ENCODE peak calls at places on chromosomes 1 and 21, in ten cellular contexts. R, P, Y, U, J, C, Z, D, K and H are unnamed samples.
A peak's percentile ranks its signal among the peaks of the same experiment; 100 is the strongest.

GRCh38 chr1:177257128-177257527 is 86.4 kb downstream of the BRINP2 start:
- DNase-seq in K (no peak), R (no peak), Z (no peak), D (no peak), Y (no peak), J (no peak), P (no peak), C (no peak), U (no peak), H (no peak)

GRCh38 chr1:193539731-193540459 is 353.5 kb upstream of the B3GALT2 start:
- DNase-seq in J (peak; percentile 33), D (no peak), U (no peak), C (no peak), R (no peak), P (no peak), Y (no peak), Z (no peak), K (no peak), H (no peak)

GRCh38 chr1:201652180-201652579 is 113.3 kb downstream of the NAV1 start:
- DNase-seq in Y (no peak), C (no peak), R (no peak), K (no peak), D (no peak), Z (no peak), U (no peak), J (no peak), P (no peak), H (no peak)

GRCh38 chr21:46352913-46353312 is 29.0 kb downstream of the PCNT start:
- DNase-seq in Y (no peak), R (no peak), D (no peak), C (no peak), K (no peak), Z (no peak), P (no peak), J (no peak), U (no peak), H (no peak)

GRCh38 chr1:94527447-94528031 is 14.0 kb downstream of the F3 start:
- DNase-seq in Z (no peak), U (no peak), C (no peak), P (peak; percentile 29), Y (no peak), K (no peak), D (peak; percentile 45), J (no peak), R (no peak), H (no peak)

GRCh38 chr1:13766906-13767564 is 67.0 kb downstream of the PRDM2 start:
- DNase-seq in U (no peak), J (no peak), Y (no peak), R (no peak), C (no peak), Z (no peak), K (no peak), D (peak; percentile 18), P (no peak), H (no peak)

GRCh38 chr1:212814989-212815388 is 23.3 kb downstream of the TATDN3 start:
- DNase-seq in Y (no peak), C (no peak), D (peak; percentile 21), J (no peak), R (no peak), U (no peak), K (no peak), Z (no peak), P (peak; percentile 61), H (peak; percentile 18)

GRCh38 chr1:9400425-9401079 is 107.9 kb downstream of the SPSB1 start:
- DNase-seq in K (peak; percentile 27), D (no peak), R (no peak), J (no peak), Z (no peak), C (no peak), U (no peak), Y (peak; percentile 25), P (no peak), H (no peak)

GRCh38 chr1:214379254-214379970 is 98.5 kb downstream of the SMYD2 start:
- DNase-seq in J (no peak), R (no peak), C (no peak), Z (no peak), P (no peak), Y (no peak), U (no peak), K (no peak), D (no peak), H (no peak)

GRCh38 chr1:201850053-201850397 is 21.1 kb downstream of the IPO9 start:
- DNase-seq in Y (no peak), Z (no peak), K (no peak), C (no peak), P (peak; percentile 23), D (peak; percentile 92), R (no peak), J (no peak), U (no peak), H (no peak)

GRCh38 chr1:204844326-204844725 is 26.3 kb upstream of the NFASC start:
- DNase-seq in K (no peak), C (no peak), J (no peak), Y (no peak), Z (no peak), U (peak; percentile 27), D (no peak), R (no peak), P (no peak), H (no peak)

GRCh38 chr21:37538971-37539590 is 172.5 kb downstream of the DYRK1A start:
- DNase-seq in C (no peak), R (no peak), Y (no peak), J (no peak), P (no peak), D (no peak), Z (no peak), U (no peak), K (no peak), H (no peak)